ENCODE peak calls at places on chromosomes 1 and 21, in nine cellular contexts. One of them, this sample, is unnamed.
A peak's percentile ranks its signal among the peaks of the same experiment; 100 is the strongest.

GRCh38 chr1:156082111-156083091 is at the start of gene MEX3A:
- DNase-seq in GM20000: peak; percentile 92
- DNase-seq in glutamatergic neuron: peak; percentile 93
- DNase-seq in retina: peak; percentile 97
- DNase-seq in activated T-helper 1 cell treated with anti-CD3 and anti-CD28 coated beads, Interleukin-2, amount 50 U/mL, for 16 hours: peak; percentile 31
- DNase-seq in hepatocyte: peak; percentile 91
- DNase-seq in activated naive CD8-positive, alpha-beta T cell treated with anti-CD3 and anti-CD28 coated beads, Interleukin-2, amount 10 ng/mL, durations not matched to agents 7 days and 5 days: peak; percentile 73
- DNase-seq in nephron progenitor cell: peak; percentile 92
- DNase-seq in GOT3: no peak
- DNase-seq in this sample: peak; percentile 83

GRCh38 chr1:193763313-193763712 is 576.9 kb upstream of the B3GALT2 start:
- DNase-seq in GM20000: no peak
- DNase-seq in glutamatergic neuron: no peak
- DNase-seq in retina: no peak
- DNase-seq in activated T-helper 1 cell treated with anti-CD3 and anti-CD28 coated beads, Interleukin-2, amount 50 U/mL, for 16 hours: no peak
- DNase-seq in hepatocyte: no peak
- DNase-seq in activated naive CD8-positive, alpha-beta T cell treated with anti-CD3 and anti-CD28 coated beads, Interleukin-2, amount 10 ng/mL, durations not matched to agents 7 days and 5 days: no peak
- DNase-seq in nephron progenitor cell: no peak
- DNase-seq in GOT3: no peak
- DNase-seq in this sample: no peak

GRCh38 chr1:203269654-203270020 is 35.7 kb upstream of the BTG2 start:
- DNase-seq in GM20000: no peak
- DNase-seq in glutamatergic neuron: no peak
- DNase-seq in retina: no peak
- DNase-seq in activated T-helper 1 cell treated with anti-CD3 and anti-CD28 coated beads, Interleukin-2, amount 50 U/mL, for 16 hours: no peak
- DNase-seq in hepatocyte: no peak
- DNase-seq in activated naive CD8-positive, alpha-beta T cell treated with anti-CD3 and anti-CD28 coated beads, Interleukin-2, amount 10 ng/mL, durations not matched to agents 7 days and 5 days: no peak
- DNase-seq in nephron progenitor cell: no peak
- DNase-seq in GOT3: no peak
- DNase-seq in this sample: no peak

GRCh38 chr1:89780721-89781120 is 40.1 kb upstream of the LRRC8D start:
- DNase-seq in GM20000: peak; percentile 42
- DNase-seq in glutamatergic neuron: no peak
- DNase-seq in retina: no peak
- DNase-seq in activated T-helper 1 cell treated with anti-CD3 and anti-CD28 coated beads, Interleukin-2, amount 50 U/mL, for 16 hours: no peak
- DNase-seq in hepatocyte: peak; percentile 16
- DNase-seq in activated naive CD8-positive, alpha-beta T cell treated with anti-CD3 and anti-CD28 coated beads, Interleukin-2, amount 10 ng/mL, durations not matched to agents 7 days and 5 days: no peak
- DNase-seq in nephron progenitor cell: no peak
- DNase-seq in GOT3: no peak
- DNase-seq in this sample: no peak

GRCh38 chr1:240831191-240831631 is 219.3 kb upstream of the GREM2 start:
- DNase-seq in GM20000: no peak
- DNase-seq in glutamatergic neuron: no peak
- DNase-seq in retina: no peak
- DNase-seq in activated T-helper 1 cell treated with anti-CD3 and anti-CD28 coated beads, Interleukin-2, amount 50 U/mL, for 16 hours: no peak
- DNase-seq in hepatocyte: no peak
- DNase-seq in activated naive CD8-positive, alpha-beta T cell treated with anti-CD3 and anti-CD28 coated beads, Interleukin-2, amount 10 ng/mL, durations not matched to agents 7 days and 5 days: no peak
- DNase-seq in nephron progenitor cell: no peak
- DNase-seq in GOT3: no peak
- DNase-seq in this sample: no peak

GRCh38 chr1:20792177-20792576 is 5.1 kb upstream of the HP1BP3 start:
- DNase-seq in GM20000: no peak
- DNase-seq in glutamatergic neuron: no peak
- DNase-seq in retina: no peak
- DNase-seq in activated T-helper 1 cell treated with anti-CD3 and anti-CD28 coated beads, Interleukin-2, amount 50 U/mL, for 16 hours: no peak
- DNase-seq in hepatocyte: peak; percentile 26
- DNase-seq in activated naive CD8-positive, alpha-beta T cell treated with anti-CD3 and anti-CD28 coated beads, Interleukin-2, amount 10 ng/mL, durations not matched to agents 7 days and 5 days: no peak
- DNase-seq in nephron progenitor cell: no peak
- DNase-seq in GOT3: no peak
- DNase-seq in this sample: no peak

GRCh38 chr1:39683591-39684312 is 7.5 kb downstream of the HPCAL4 start:
- DNase-seq in GM20000: no peak
- DNase-seq in glutamatergic neuron: no peak
- DNase-seq in retina: peak; percentile 43
- DNase-seq in activated T-helper 1 cell treated with anti-CD3 and anti-CD28 coated beads, Interleukin-2, amount 50 U/mL, for 16 hours: no peak
- DNase-seq in hepatocyte: no peak
- DNase-seq in activated naive CD8-positive, alpha-beta T cell treated with anti-CD3 and anti-CD28 coated beads, Interleukin-2, amount 10 ng/mL, durations not matched to agents 7 days and 5 days: no peak
- DNase-seq in nephron progenitor cell: peak; percentile 28
- DNase-seq in GOT3: no peak
- DNase-seq in this sample: peak; percentile 78

GRCh38 chr1:58395355-58395754 is 151.2 kb downstream of the OMA1 start:
- DNase-seq in GM20000: no peak
- DNase-seq in glutamatergic neuron: no peak
- DNase-seq in retina: no peak
- DNase-seq in activated T-helper 1 cell treated with anti-CD3 and anti-CD28 coated beads, Interleukin-2, amount 50 U/mL, for 16 hours: no peak
- DNase-seq in hepatocyte: peak; percentile 10
- DNase-seq in activated naive CD8-positive, alpha-beta T cell treated with anti-CD3 and anti-CD28 coated beads, Interleukin-2, amount 10 ng/mL, durations not matched to agents 7 days and 5 days: no peak
- DNase-seq in nephron progenitor cell: no peak
- DNase-seq in GOT3: no peak
- DNase-seq in this sample: no peak

GRCh38 chr1:5895446-5896406 is 96.5 kb downstream of the NPHP4 start:
- DNase-seq in GM20000: no peak
- DNase-seq in glutamatergic neuron: no peak
- DNase-seq in retina: no peak
- DNase-seq in activated T-helper 1 cell treated with anti-CD3 and anti-CD28 coated beads, Interleukin-2, amount 50 U/mL, for 16 hours: no peak
- DNase-seq in hepatocyte: no peak
- DNase-seq in activated naive CD8-positive, alpha-beta T cell treated with anti-CD3 and anti-CD28 coated beads, Interleukin-2, amount 10 ng/mL, durations not matched to agents 7 days and 5 days: no peak
- DNase-seq in nephron progenitor cell: no peak
- DNase-seq in GOT3: no peak
- DNase-seq in this sample: no peak

GRCh38 chr1:7616076-7616833 is 154.8 kb upstream of the VAMP3 start:
- DNase-seq in GM20000: peak; percentile 53
- DNase-seq in glutamatergic neuron: no peak
- DNase-seq in retina: no peak
- DNase-seq in activated T-helper 1 cell treated with anti-CD3 and anti-CD28 coated beads, Interleukin-2, amount 50 U/mL, for 16 hours: no peak
- DNase-seq in hepatocyte: peak; percentile 75
- DNase-seq in activated naive CD8-positive, alpha-beta T cell treated with anti-CD3 and anti-CD28 coated beads, Interleukin-2, amount 10 ng/mL, durations not matched to agents 7 days and 5 days: peak; percentile 58
- DNase-seq in nephron progenitor cell: peak; percentile 90
- DNase-seq in GOT3: no peak
- DNase-seq in this sample: no peak

GRCh38 chr1:44784094-44785026 is 3.6 kb downstream of the BEST4 start:
- DNase-seq in GM20000: peak; percentile 68
- DNase-seq in glutamatergic neuron: peak; percentile 59
- DNase-seq in retina: peak; percentile 64
- DNase-seq in activated T-helper 1 cell treated with anti-CD3 and anti-CD28 coated beads, Interleukin-2, amount 50 U/mL, for 16 hours: no peak
- DNase-seq in hepatocyte: no peak
- DNase-seq in activated naive CD8-positive, alpha-beta T cell treated with anti-CD3 and anti-CD28 coated beads, Interleukin-2, amount 10 ng/mL, durations not matched to agents 7 days and 5 days: peak; percentile 73
- DNase-seq in nephron progenitor cell: peak; percentile 70
- DNase-seq in GOT3: no peak
- DNase-seq in this sample: no peak

GRCh38 chr1:205519541-205520131 is 15.2 kb downstream of the CDK18 start:
- DNase-seq in GM20000: no peak
- DNase-seq in glutamatergic neuron: no peak
- DNase-seq in retina: no peak
- DNase-seq in activated T-helper 1 cell treated with anti-CD3 and anti-CD28 coated beads, Interleukin-2, amount 50 U/mL, for 16 hours: no peak
- DNase-seq in hepatocyte: no peak
- DNase-seq in activated naive CD8-positive, alpha-beta T cell treated with anti-CD3 and anti-CD28 coated beads, Interleukin-2, amount 10 ng/mL, durations not matched to agents 7 days and 5 days: no peak
- DNase-seq in nephron progenitor cell: peak; percentile 57
- DNase-seq in GOT3: no peak
- DNase-seq in this sample: no peak

GRCh38 chr1:228043281-228043845 is 36.6 kb downstream of the WNT3A start:
- DNase-seq in GM20000: no peak
- DNase-seq in glutamatergic neuron: no peak
- DNase-seq in retina: no peak
- DNase-seq in activated T-helper 1 cell treated with anti-CD3 and anti-CD28 coated beads, Interleukin-2, amount 50 U/mL, for 16 hours: no peak
- DNase-seq in hepatocyte: no peak
- DNase-seq in activated naive CD8-positive, alpha-beta T cell treated with anti-CD3 and anti-CD28 coated beads, Interleukin-2, amount 10 ng/mL, durations not matched to agents 7 days and 5 days: no peak
- DNase-seq in nephron progenitor cell: no peak
- DNase-seq in GOT3: no peak
- DNase-seq in this sample: peak; percentile 23

GRCh38 chr1:178282949-178283367 is 189.1 kb downstream of the RASAL2 start:
- DNase-seq in GM20000: no peak
- DNase-seq in glutamatergic neuron: no peak
- DNase-seq in retina: no peak
- DNase-seq in activated T-helper 1 cell treated with anti-CD3 and anti-CD28 coated beads, Interleukin-2, amount 50 U/mL, for 16 hours: no peak
- DNase-seq in hepatocyte: peak; percentile 44
- DNase-seq in activated naive CD8-positive, alpha-beta T cell treated with anti-CD3 and anti-CD28 coated beads, Interleukin-2, amount 10 ng/mL, durations not matched to agents 7 days and 5 days: no peak
- DNase-seq in nephron progenitor cell: no peak
- DNase-seq in GOT3: no peak
- DNase-seq in this sample: no peak

GRCh38 chr1:117709398-117709797 is 103.5 kb downstream of the TENT5C start:
- DNase-seq in GM20000: no peak
- DNase-seq in glutamatergic neuron: no peak
- DNase-seq in retina: no peak
- DNase-seq in activated T-helper 1 cell treated with anti-CD3 and anti-CD28 coated beads, Interleukin-2, amount 50 U/mL, for 16 hours: no peak
- DNase-seq in hepatocyte: no peak
- DNase-seq in activated naive CD8-positive, alpha-beta T cell treated with anti-CD3 and anti-CD28 coated beads, Interleukin-2, amount 10 ng/mL, durations not matched to agents 7 days and 5 days: no peak
- DNase-seq in nephron progenitor cell: no peak
- DNase-seq in GOT3: no peak
- DNase-seq in this sample: no peak

GRCh38 chr1:205510308-205510950 is 6.0 kb downstream of the CDK18 start:
- DNase-seq in GM20000: no peak
- DNase-seq in glutamatergic neuron: no peak
- DNase-seq in retina: no peak
- DNase-seq in activated T-helper 1 cell treated with anti-CD3 and anti-CD28 coated beads, Interleukin-2, amount 50 U/mL, for 16 hours: no peak
- DNase-seq in hepatocyte: no peak
- DNase-seq in activated naive CD8-positive, alpha-beta T cell treated with anti-CD3 and anti-CD28 coated beads, Interleukin-2, amount 10 ng/mL, durations not matched to agents 7 days and 5 days: no peak
- DNase-seq in nephron progenitor cell: no peak
- DNase-seq in GOT3: no peak
- DNase-seq in this sample: no peak

GRCh38 chr1:233790662-233791371 is 113.7 kb upstream of the SLC35F3 start:
- DNase-seq in GM20000: peak; percentile 69
- DNase-seq in glutamatergic neuron: no peak
- DNase-seq in retina: peak; percentile 71
- DNase-seq in activated T-helper 1 cell treated with anti-CD3 and anti-CD28 coated beads, Interleukin-2, amount 50 U/mL, for 16 hours: no peak
- DNase-seq in hepatocyte: peak; percentile 81
- DNase-seq in activated naive CD8-positive, alpha-beta T cell treated with anti-CD3 and anti-CD28 coated beads, Interleukin-2, amount 10 ng/mL, durations not matched to agents 7 days and 5 days: no peak
- DNase-seq in nephron progenitor cell: peak; percentile 40
- DNase-seq in GOT3: no peak
- DNase-seq in this sample: no peak

GRCh38 chr1:60448866-60449265 is 375.3 kb upstream of the C1orf87 start:
- DNase-seq in GM20000: no peak
- DNase-seq in glutamatergic neuron: no peak
- DNase-seq in retina: no peak
- DNase-seq in activated T-helper 1 cell treated with anti-CD3 and anti-CD28 coated beads, Interleukin-2, amount 50 U/mL, for 16 hours: no peak
- DNase-seq in hepatocyte: no peak
- DNase-seq in activated naive CD8-positive, alpha-beta T cell treated with anti-CD3 and anti-CD28 coated beads, Interleukin-2, amount 10 ng/mL, durations not matched to agents 7 days and 5 days: no peak
- DNase-seq in nephron progenitor cell: no peak
- DNase-seq in GOT3: no peak
- DNase-seq in this sample: no peak

GRCh38 chr1:42962641-42963377 is 4.1 kb upstream of the SLC2A1 start:
- DNase-seq in GM20000: no peak
- DNase-seq in glutamatergic neuron: peak; percentile 39
- DNase-seq in retina: no peak
- DNase-seq in activated T-helper 1 cell treated with anti-CD3 and anti-CD28 coated beads, Interleukin-2, amount 50 U/mL, for 16 hours: no peak
- DNase-seq in hepatocyte: peak; percentile 78
- DNase-seq in activated naive CD8-positive, alpha-beta T cell treated with anti-CD3 and anti-CD28 coated beads, Interleukin-2, amount 10 ng/mL, durations not matched to agents 7 days and 5 days: no peak
- DNase-seq in nephron progenitor cell: peak; percentile 54
- DNase-seq in GOT3: no peak
- DNase-seq in this sample: no peak

GRCh38 chr1:88074661-88075060 is 609.4 kb upstream of the PKN2 start:
- DNase-seq in GM20000: no peak
- DNase-seq in glutamatergic neuron: no peak
- DNase-seq in retina: no peak
- DNase-seq in activated T-helper 1 cell treated with anti-CD3 and anti-CD28 coated beads, Interleukin-2, amount 50 U/mL, for 16 hours: no peak
- DNase-seq in hepatocyte: no peak
- DNase-seq in activated naive CD8-positive, alpha-beta T cell treated with anti-CD3 and anti-CD28 coated beads, Interleukin-2, amount 10 ng/mL, durations not matched to agents 7 days and 5 days: no peak
- DNase-seq in nephron progenitor cell: no peak
- DNase-seq in GOT3: no peak
- DNase-seq in this sample: no peak

GRCh38 chr1:155044812-155045690 is 6.1 kb upstream of the ADAM15 start:
- DNase-seq in GM20000: peak; percentile 78
- DNase-seq in glutamatergic neuron: peak; percentile 79
- DNase-seq in retina: peak; percentile 71
- DNase-seq in activated T-helper 1 cell treated with anti-CD3 and anti-CD28 coated beads, Interleukin-2, amount 50 U/mL, for 16 hours: peak; percentile 20
- DNase-seq in hepatocyte: peak; percentile 87
- DNase-seq in activated naive CD8-positive, alpha-beta T cell treated with anti-CD3 and anti-CD28 coated beads, Interleukin-2, amount 10 ng/mL, durations not matched to agents 7 days and 5 days: peak; percentile 52
- DNase-seq in nephron progenitor cell: peak; percentile 62
- DNase-seq in GOT3: peak; percentile 29
- DNase-seq in this sample: peak; percentile 84

GRCh38 chr1:234965128-234965527 is 163.5 kb downstream of the TOMM20 start:
- DNase-seq in GM20000: no peak
- DNase-seq in glutamatergic neuron: no peak
- DNase-seq in retina: no peak
- DNase-seq in activated T-helper 1 cell treated with anti-CD3 and anti-CD28 coated beads, Interleukin-2, amount 50 U/mL, for 16 hours: no peak
- DNase-seq in hepatocyte: no peak
- DNase-seq in activated naive CD8-positive, alpha-beta T cell treated with anti-CD3 and anti-CD28 coated beads, Interleukin-2, amount 10 ng/mL, durations not matched to agents 7 days and 5 days: no peak
- DNase-seq in nephron progenitor cell: no peak
- DNase-seq in GOT3: no peak
- DNase-seq in this sample: no peak

GRCh38 chr1:193104496-193104905 is 713 bp downstream of the GLRX2 start:
- DNase-seq in GM20000: peak; percentile 50
- DNase-seq in glutamatergic neuron: peak; percentile 40
- DNase-seq in retina: no peak
- DNase-seq in activated T-helper 1 cell treated with anti-CD3 and anti-CD28 coated beads, Interleukin-2, amount 50 U/mL, for 16 hours: no peak
- DNase-seq in hepatocyte: peak; percentile 70
- DNase-seq in activated naive CD8-positive, alpha-beta T cell treated with anti-CD3 and anti-CD28 coated beads, Interleukin-2, amount 10 ng/mL, durations not matched to agents 7 days and 5 days: peak; percentile 48
- DNase-seq in nephron progenitor cell: peak; percentile 46
- DNase-seq in GOT3: no peak
- DNase-seq in this sample: peak; percentile 79

GRCh38 chr21:30480145-30480544 is at the start of gene KRTAP19-1:
- DNase-seq in GM20000: no peak
- DNase-seq in glutamatergic neuron: no peak
- DNase-seq in retina: no peak
- DNase-seq in activated T-helper 1 cell treated with anti-CD3 and anti-CD28 coated beads, Interleukin-2, amount 50 U/mL, for 16 hours: no peak
- DNase-seq in hepatocyte: no peak
- DNase-seq in activated naive CD8-positive, alpha-beta T cell treated with anti-CD3 and anti-CD28 coated beads, Interleukin-2, amount 10 ng/mL, durations not matched to agents 7 days and 5 days: no peak
- DNase-seq in nephron progenitor cell: no peak
- DNase-seq in GOT3: no peak
- DNase-seq in this sample: no peak

GRCh38 chr1:46202975-46203737 is at the start of gene LURAP1:
- DNase-seq in GM20000: peak; percentile 72
- DNase-seq in glutamatergic neuron: peak; percentile 60
- DNase-seq in retina: peak; percentile 86
- DNase-seq in activated T-helper 1 cell treated with anti-CD3 and anti-CD28 coated beads, Interleukin-2, amount 50 U/mL, for 16 hours: peak; percentile 9
- DNase-seq in hepatocyte: peak; percentile 61
- DNase-seq in activated naive CD8-positive, alpha-beta T cell treated with anti-CD3 and anti-CD28 coated beads, Interleukin-2, amount 10 ng/mL, durations not matched to agents 7 days and 5 days: peak; percentile 62
- DNase-seq in nephron progenitor cell: peak; percentile 68
- DNase-seq in GOT3: no peak
- DNase-seq in this sample: peak; percentile 86

GRCh38 chr1:47388548-47389238 is 27.4 kb upstream of the FOXE3 start:
- DNase-seq in GM20000: peak; percentile 69
- DNase-seq in glutamatergic neuron: peak; percentile 81
- DNase-seq in retina: peak; percentile 77
- DNase-seq in activated T-helper 1 cell treated with anti-CD3 and anti-CD28 coated beads, Interleukin-2, amount 50 U/mL, for 16 hours: no peak
- DNase-seq in hepatocyte: peak; percentile 73
- DNase-seq in activated naive CD8-positive, alpha-beta T cell treated with anti-CD3 and anti-CD28 coated beads, Interleukin-2, amount 10 ng/mL, durations not matched to agents 7 days and 5 days: peak; percentile 56
- DNase-seq in nephron progenitor cell: peak; percentile 77
- DNase-seq in GOT3: peak; percentile 28
- DNase-seq in this sample: no peak